ENCODE peak calls at places on chromosomes 11 and 22, in six cellular contexts. R, X, K, D, A and N are unnamed samples. For H3K27me3, the result is how much of the 10 kb centered on the place peaks cover.

GRCh38 chr11:8328848-8329330 is 65.2 kb upstream of the LMO1 start:
- DNase-seq in X (peak), A (peak), R (peak), D (peak), K (peak), N (peak)

GRCh38 chr11:111307472-111308108 is 9.2 kb downstream of the POU2AF3 start:
- DNase-seq in X (no peak), D (no peak), R (no peak), K (no peak), A (no peak), N (no peak)

GRCh38 chr11:45933131-45933821 is 10.8 kb downstream of the LARGE2 start:
- DNase-seq in D (no peak), K (no peak), A (no peak), R (no peak), X (no peak), N (no peak)

GRCh38 chr11:76654980-76655379 is 15.6 kb downstream of the LRRC32 start:
- DNase-seq in D (peak), K (no peak), R (no peak), A (no peak), X (no peak), N (no peak)

GRCh38 chr11:124108158-124108557 is 7.1 kb upstream of the VWA5A start:
- DNase-seq in D (peak), K (no peak), A (peak), X (no peak), R (no peak), N (peak)

GRCh38 chr11:104043137-104043536 is 6.7 kb downstream of the DDI1 start:
- DNase-seq in R (no peak), X (no peak), K (no peak), A (no peak), D (no peak), N (no peak)

GRCh38 chr22:33625959-33626358 is 294.3 kb downstream of the LARGE1 start:
- DNase-seq in X (no peak), K (no peak), D (no peak), R (no peak), A (no peak), N (no peak)

GRCh38 chr11:119041821-119042514 is 11.3 kb upstream of the SLC37A4 start:
- DNase-seq in A (no peak), X (no peak), D (no peak), R (no peak), K (no peak), N (no peak)

GRCh38 chr11:112012877-112013276 is 12.3 kb upstream of the DLAT start:
- DNase-seq in D (peak), K (no peak), X (no peak), R (no peak), A (peak), N (no peak)

GRCh38 chr11:45646275-45646970 is 19.0 kb downstream of the CHST1 start:
- DNase-seq in A (no peak), K (peak), D (no peak), R (peak), X (no peak), N (no peak)

GRCh38 chr11:126989942-126990715 is 10.4 kb downstream of the KIRREL3 start:
- DNase-seq in D (peak), R (no peak), A (peak), K (peak), X (peak), N (peak)

GRCh38 chr11:28863422-28863821 is 755.2 kb downstream of the METTL15 start:
- DNase-seq in A (no peak), X (no peak), D (no peak), R (no peak), K (no peak), N (no peak)

GRCh38 chr22:22877523-22878210 is 9.9 kb upstream of the IGLL5 start:
- DNase-seq in K (peak), D (peak), X (no peak), R (no peak), A (peak), N (peak)

GRCh38 chr11:12692238-12693074 is 18.2 kb downstream of the TEAD1 start:
- DNase-seq in R (no peak), D (no peak), A (peak), K (peak), X (no peak), N (no peak)

GRCh38 chr11:113505046-113505445 is 29.8 kb upstream of the DRD2 start:
- DNase-seq in D (no peak), R (no peak), K (no peak), X (no peak), A (no peak), N (no peak)

GRCh38 chr11:70203749-70204465 is 811 bp downstream of the FADD start:
- DNase-seq in X (no peak), K (peak), A (peak), D (peak), R (peak), N (peak)

GRCh38 chr22:42410708-42411107 is 21.5 kb downstream of the NFAM1 start:
- DNase-seq in D (no peak), X (no peak), A (no peak), R (no peak), K (no peak), N (no peak)

GRCh38 chr11:67674442-67674871 is at the start of gene ALDH3B2:
- DNase-seq in K (no peak), X (no peak), D (no peak), A (no peak), R (no peak), N (no peak)

GRCh38 chr11:108142304-108142703 is 20.9 kb downstream of the ACAT1 start:
- DNase-seq in D (no peak), X (no peak), R (no peak), A (no peak), K (no peak), N (no peak)

GRCh38 chr22:26564181-26564580 is 25.8 kb downstream of the TPST2 start:
- DNase-seq in A (no peak), K (no peak), X (no peak), R (no peak), D (no peak), N (no peak)

GRCh38 chr11:32610926-32611325 is 27.3 kb downstream of the EIF3M start:
- DNase-seq in K (no peak), R (no peak), A (no peak), D (no peak), X (no peak), N (no peak)

GRCh38 chr22:44824271-44824670 is 71.9 kb downstream of the ARHGAP8 start:
- DNase-seq in K (no peak), D (no peak), R (no peak), A (no peak), X (no peak), N (no peak)

GRCh38 chr11:117366875-117367274 is 39.2 kb downstream of the CEP164 start:
- DNase-seq in R (no peak), X (no peak), A (no peak), D (no peak), K (no peak), N (no peak)

GRCh38 chr11:11408436-11409221 is 55.6 kb upstream of the CSNK2A3 start:
- DNase-seq in K (no peak), R (no peak), X (no peak), D (no peak), A (no peak), N (no peak)

GRCh38 chr11:60498853-60499252 is 6.3 kb downstream of the MS4A12 start:
- DNase-seq in A (no peak), R (peak), X (no peak), D (no peak), K (no peak), N (no peak)

GRCh38 chr22:32518848-32519247 is 44.2 kb downstream of the FBXO7 start:
- DNase-seq in R (no peak), X (no peak), K (no peak), A (no peak), D (peak), N (no peak)

GRCh38 chr11:66472054-66472453 is 5.3 kb downstream of the PELI3 start:
- DNase-seq in D (no peak), X (no peak), R (no peak), A (no peak), K (no peak), N (no peak)

GRCh38 chr22:20509344-20510047 is 2.1 kb downstream of the MED15 start:
- DNase-seq in R (no peak), A (peak), D (peak), K (peak), X (no peak), N (peak)

GRCh38 chr11:83676061-83676460 is 389.9 kb upstream of the CCDC90B start:
- DNase-seq in K (no peak), R (no peak), D (no peak), A (no peak), X (no peak), N (no peak)

GRCh38 chr11:8604078-8604723 is 10.2 kb upstream of the STK33 start:
- DNase-seq in K (peak), X (peak), D (peak), R (no peak), A (peak), N (peak)

GRCh38 chr11:33211588-33211987 is 45.6 kb upstream of the HIPK3 start:
- DNase-seq in X (no peak), D (no peak), R (no peak), A (peak), K (no peak), N (peak)

GRCh38 chr11:117328414-117329010 is 858 bp downstream of the CEP164 start:
- DNase-seq in D (peak), A (no peak), X (no peak), K (peak), R (no peak), N (no peak)

GRCh38 chr11:25247336-25247735 is 750.5 kb downstream of the LUZP2 start:
- DNase-seq in D (no peak), A (no peak), R (no peak), X (no peak), K (no peak), N (no peak)

GRCh38 chr11:64249563-64250405 is 1.5 kb upstream of the PLCB3 start:
- DNase-seq in A (no peak), R (no peak), D (no peak), X (no peak), K (no peak), N (no peak)

GRCh38 chr11:64247729-64248531 is 1.2 kb upstream of the PPP1R14B start:
- DNase-seq in D (no peak), A (no peak), R (no peak), K (no peak), X (no peak), N (no peak)

GRCh38 chr11:64250406-64250874 is 890 bp upstream of the PLCB3 start:
- DNase-seq in A (no peak), X (no peak), R (no peak), K (peak), D (no peak), N (no peak)

GRCh38 chr11:64248578-64248977 is 1.8 kb upstream of the PPP1R14B start:
- DNase-seq in A (no peak), R (no peak), X (no peak), D (peak), K (no peak), N (no peak)

DNA sequence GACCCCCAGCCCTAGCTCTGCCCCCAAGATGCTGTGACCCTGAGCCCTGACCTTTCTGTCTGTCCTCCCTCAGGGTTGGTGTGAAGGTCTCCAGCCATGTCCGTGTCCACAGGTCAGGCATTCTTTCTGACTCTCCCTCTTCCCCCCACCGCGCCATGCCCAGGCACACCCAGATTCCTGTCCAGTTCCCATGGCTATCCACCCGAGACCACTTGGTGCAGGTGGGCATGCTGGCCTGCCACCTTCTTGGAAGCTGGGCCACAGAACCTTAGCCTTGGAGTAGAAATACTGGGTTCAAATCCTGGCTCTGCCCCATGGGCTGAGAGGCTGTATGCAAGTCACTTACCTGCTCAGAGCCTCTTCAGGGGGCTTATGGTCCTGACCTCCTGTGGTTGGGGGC is 2.3 kb upstream of the PLCB3 start:
- DNase-seq in K (no peak), D (no peak), X (no peak), R (no peak), A (no peak), N (no peak)
- TF ChIP-seq GABPA in K (no peak), D (no peak), X (no peak), R (no peak), A (no peak), N (no peak)

GRCh38 chr11:131157678-131158077 is 212.7 kb upstream of the NTM start:
- DNase-seq in X (no peak), K (no peak), A (no peak), D (no peak), R (no peak), N (no peak)
- H3K27me3 ChIP-seq in X (under half), K (under half), A (under half), D (under half), R (under half), N (under half)

DNA sequence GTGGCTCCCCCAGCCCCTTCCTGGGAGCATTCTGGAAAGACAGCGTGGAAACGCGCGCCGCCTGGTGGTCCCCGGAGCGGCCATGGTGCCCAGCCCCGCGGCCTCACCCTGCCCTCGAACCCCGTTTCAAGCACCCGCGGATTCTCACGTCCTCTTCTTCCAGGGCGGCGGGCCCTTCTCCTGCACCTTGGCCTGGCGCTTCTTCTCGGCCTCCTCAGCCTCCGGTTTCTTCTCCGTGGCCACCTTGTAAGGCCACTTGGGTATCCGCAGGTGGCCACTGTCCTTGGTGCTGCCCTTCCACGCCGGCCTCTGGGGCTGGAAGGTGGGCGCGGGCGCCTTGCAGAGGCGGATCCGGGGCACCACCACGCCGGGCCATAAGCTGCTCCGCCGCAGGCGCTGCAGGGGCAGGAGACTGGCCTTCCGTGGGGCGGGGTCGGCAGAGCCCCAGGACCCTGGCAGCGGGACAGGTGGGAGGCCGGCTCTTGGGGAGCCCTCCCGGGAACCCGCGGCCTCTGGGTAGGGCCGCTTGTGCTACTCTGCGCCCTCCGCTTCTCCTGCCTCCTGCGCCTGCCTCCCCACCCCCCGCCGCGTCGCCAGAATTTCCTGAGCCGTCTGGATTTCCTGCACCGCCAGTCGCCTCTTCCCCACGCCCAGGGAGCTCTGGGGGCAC is 83.4 kb downstream of the TRIM51G start:
- DNase-seq in A (no peak), X (no peak), K (no peak), D (no peak), R (no peak), N (no peak)
- TF ChIP-seq POLR2AphosphoS5 in A (no peak), X (no peak), K (no peak), D (no peak), R (no peak), N (no peak)

DNA sequence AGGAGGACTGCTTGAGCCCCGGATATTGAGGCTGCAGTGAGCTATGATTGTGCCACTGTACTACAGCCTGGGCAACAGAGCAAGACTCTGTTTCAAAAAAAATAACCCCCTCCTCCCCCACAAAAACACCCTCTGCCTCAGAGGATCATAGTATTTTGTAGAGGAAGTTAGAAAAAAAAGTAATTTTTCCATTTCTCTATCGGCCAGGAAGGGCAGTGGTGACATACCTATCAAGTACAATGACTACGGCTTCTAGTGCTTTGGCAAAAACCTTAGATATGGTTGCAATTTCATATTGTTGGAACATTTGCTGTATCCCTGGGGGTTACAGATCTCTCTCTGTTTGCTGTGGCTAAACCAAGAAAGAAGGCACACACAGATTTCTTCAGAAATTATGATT is 28.9 kb downstream of the C2CD3 start:
- DNase-seq in R (no peak), D (no peak), X (no peak), K (no peak), A (no peak), N (no peak)
- TF ChIP-seq GABPA in R (no peak), D (no peak), X (no peak), K (no peak), A (no peak), N (no peak)

GRCh38 chr11:1561955-1562354 is 10.1 kb downstream of the DUSP8 start:
- DNase-seq in X (no peak), R (no peak), K (no peak), D (no peak), A (no peak), N (no peak)
- H3K27me3 ChIP-seq in X (under half), R (under half), K (under half), D (under half), A (under half), N (under half)

GRCh38 chr11:18395735-18396504 is 1.6 kb downstream of the LDHA start:
- DNase-seq in X (peak), D (peak), K (peak), A (peak), R (peak), N (peak)

GRCh38 chr11:18394928-18395734 is 768 bp downstream of the LDHA start:
- DNase-seq in R (no peak), X (no peak), A (no peak), K (peak), D (peak), N (peak)

GRCh38 chr11:18392434-18393321 is 1.7 kb upstream of the LDHA start:
- DNase-seq in D (no peak), A (no peak), R (no peak), K (no peak), X (no peak), N (no peak)

GRCh38 chr11:18394300-18394927 is at the start of gene LDHA:
- DNase-seq in R (peak), K (peak), D (peak), X (peak), A (peak), N (peak)

GRCh38 chr11:18393581-18394299 is 623 bp upstream of the LDHA start:
- DNase-seq in R (no peak), D (no peak), X (no peak), K (no peak), A (no peak), N (no peak)
- TF ChIP-seq POLR2AphosphoS5 in R (no peak), D (no peak), X (no peak), K (no peak), A (no peak), N (no peak)

DNA sequence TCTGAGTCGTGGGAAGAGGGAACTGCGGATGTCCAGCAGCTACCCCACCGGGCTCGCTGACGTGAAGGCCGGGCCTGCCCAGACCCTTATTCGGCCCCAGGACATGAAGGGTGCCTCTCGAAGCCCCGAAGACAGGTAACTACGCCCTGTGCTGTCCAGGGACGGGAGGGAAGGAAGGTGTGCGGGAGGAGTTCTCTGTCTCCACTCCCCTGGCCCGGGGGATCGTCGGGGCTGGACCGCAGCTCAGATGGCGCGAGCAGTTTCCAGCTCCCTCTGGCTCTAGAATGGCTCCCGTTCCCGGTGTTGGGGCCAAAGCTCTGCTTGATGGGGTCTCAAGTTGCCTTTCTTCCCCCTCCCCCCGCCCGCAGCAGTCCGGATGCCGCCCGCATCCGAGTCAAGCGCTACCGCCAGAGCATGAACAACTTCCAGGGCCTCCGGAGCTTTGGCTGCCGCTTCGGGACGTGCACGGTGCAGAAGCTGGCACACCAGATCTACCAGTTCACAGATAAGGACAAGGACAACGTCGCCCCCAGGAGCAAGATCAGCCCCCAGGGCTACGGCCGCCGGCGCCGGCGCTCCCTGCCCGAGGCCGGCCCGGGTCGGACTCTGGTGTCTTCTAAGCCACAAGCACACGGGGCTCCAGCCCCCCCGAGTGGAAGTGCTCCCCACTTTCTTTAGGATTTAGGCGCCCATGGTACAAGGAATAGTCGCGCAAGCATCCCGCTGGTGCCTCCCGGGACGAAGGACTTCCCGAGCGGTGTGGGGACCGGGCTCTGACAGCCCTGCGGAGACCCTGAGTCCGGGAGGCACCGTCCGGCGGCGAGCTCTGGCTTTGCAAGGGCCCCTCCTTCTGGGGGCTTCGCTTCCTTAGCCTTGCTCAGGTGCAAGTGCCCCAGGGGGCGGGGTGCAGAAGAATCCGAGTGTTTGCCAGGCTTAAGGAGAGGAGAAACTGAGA is 1.4 kb downstream of the ADM start:
- DNase-seq in R (no peak), D (no peak), K (peak), A (no peak), X (no peak), N (peak)
- TF ChIP-seq GABPA in R (no peak), D (no peak), K (no peak), A (no peak), X (no peak), N (no peak)

GRCh38 chr11:128294685-128295079 is 292.7 kb downstream of the ETS1 start:
- DNase-seq in R (no peak), X (no peak), A (no peak), K (no peak), D (no peak), N (no peak)
- H3K27me3 ChIP-seq in R (under half), X (under half), A (under half), K (under half), D (under half), N (under half)